ENCODE peak calls at places on chromosomes 13 and 19, in nine cellular contexts. B is GM23248; N is T-helper 1 cell; M is Panc1; U is DMS53; E is CD4-positive, CD25-positive, alpha-beta regulatory T cell; V is heart right ventricle; Z is lung microvascular endothelial cell; H is PC-9. L is an unnamed sample.

GRCh38 chr13:36000028-36000427 is 131.2 kb downstream of the DCLK1 start:
- DNase-seq in N (no peak), U (no peak), E (no peak), B (no peak), V (no peak), H (no peak), M (no peak), Z (no peak), L (no peak)

GRCh38 chr13:43422061-43422460 is 364.7 kb downstream of the ENOX1 start:
- DNase-seq in V (no peak), M (no peak), E (no peak), Z (no peak), B (no peak), N (no peak), H (no peak), U (no peak), L (no peak)

GRCh38 chr19:3374369-3375112 is 8.2 kb downstream of the NFIC start:
- DNase-seq in H (no peak), M (no peak), E (no peak), B (no peak), V (peak; percentile 73), U (no peak), N (no peak), Z (no peak), L (no peak)

GRCh38 chr13:48232420-48233096 is 448 bp upstream of the ITM2B start:
- DNase-seq in M (no peak), N (no peak), H (peak; percentile 71), V (no peak), U (peak; percentile 48), Z (peak; percentile 33), E (no peak), B (peak; percentile 33), L (peak; percentile 58)

GRCh38 chr13:99982021-99982740 is 597 bp downstream of the ZIC2 start:
- DNase-seq in M (no peak), E (no peak), U (peak; percentile 59), Z (peak; percentile 59), H (peak; percentile 29), B (peak; percentile 52), V (no peak), N (no peak), L (no peak)

GRCh38 chr13:51906581-51906980 is 44.8 kb downstream of the CCDC70 start:
- DNase-seq in U (no peak), N (no peak), M (no peak), Z (no peak), V (peak; percentile 33), E (no peak), B (no peak), H (no peak), L (peak; percentile 1)

GRCh38 chr13:37443538-37443937 is 155.0 kb downstream of the POSTN start:
- DNase-seq in B (peak; percentile 94), Z (no peak), H (no peak), U (no peak), E (no peak), V (no peak), M (no peak), N (no peak), L (no peak)

GRCh38 chr19:7427944-7428343 is 60.9 kb downstream of the PEX11G start:
- DNase-seq in M (no peak), V (no peak), N (no peak), U (no peak), E (no peak), Z (no peak), B (no peak), H (no peak), L (no peak)

GRCh38 chr19:1046836-1047695 is 7.2 kb downstream of the ABCA7 start:
- DNase-seq in H (no peak), U (no peak), V (no peak), B (no peak), E (no peak), M (no peak), N (no peak), Z (no peak), L (no peak)